ENCODE peak calls at places on chromosomes 7 and 10, in ten cellular contexts. Y is DND-41; Q is suprapubic skin; O is glutamatergic neuron; B is left ventricle myocardium inferior; C is upper lobe of right lung; G is CD4-positive, alpha-beta T cell; R is activated CD8-positive, alpha-beta T cell treated with anti-CD3 and anti-CD28 coated beads for 36 hours; F is heart left ventricle; J is cardiac muscle cell. P is an unnamed sample.
A peak's percentile ranks its signal among the peaks of the same experiment; 100 is the strongest.

GRCh38 chr10:56104487-56104886 is 256.6 kb downstream of the ZWINT start:
- DNase-seq in Y (no peak), Q (no peak), O (no peak), B (no peak), C (no peak), G (no peak), R (no peak), F (no peak), J (no peak), P (no peak)

GRCh38 chr7:117118579-117119180 is 165.4 kb downstream of the ST7 start:
- DNase-seq in Y (no peak), Q (no peak), O (no peak), B (no peak), C (no peak), G (no peak), R (no peak), F (no peak), J (no peak), P (no peak)

GRCh38 chr10:69911571-69912528 is 110.1 kb downstream of the COL13A1 start:
- DNase-seq in Y (no peak), Q (no peak), O (no peak), B (peak; percentile 23), C (no peak), G (no peak), R (no peak), F (no peak), J (peak; percentile 62), P (no peak)

GRCh38 chr7:73992104-73992562 is 35.8 kb upstream of the ELN start:
- DNase-seq in Y (no peak), Q (peak; percentile 83), O (no peak), B (no peak), C (peak; percentile 74), G (no peak), R (no peak), F (no peak), J (peak; percentile 88), P (no peak)

GRCh38 chr7:113374924-113375323 is 256.6 kb upstream of the SMIM30 start:
- DNase-seq in Y (no peak), Q (no peak), O (no peak), B (no peak), C (no peak), G (no peak), R (no peak), F (no peak), J (no peak), P (no peak)

GRCh38 chr10:99784025-99784730 is 1.7 kb downstream of the ABCC2 start:
- DNase-seq in Y (no peak), Q (no peak), O (no peak), B (no peak), C (no peak), G (no peak), R (no peak), F (no peak), J (peak; percentile 84), P (no peak)

GRCh38 chr10:110392860-110393732 is 88.4 kb upstream of the SMNDC1 start:
- DNase-seq in Y (no peak), Q (no peak), O (no peak), B (no peak), C (no peak), G (no peak), R (no peak), F (no peak), J (peak; percentile 85), P (no peak)

GRCh38 chr7:319267-319661 is 29.3 kb downstream of the FOXL3 start:
- DNase-seq in Y (no peak), Q (no peak), O (peak; percentile 6), B (no peak), C (no peak), G (no peak), R (no peak), F (no peak), J (no peak), P (peak; percentile 54)

GRCh38 chr7:100693312-100694195 is 496 bp downstream of the GIGYF1 start:
- DNase-seq in Y (no peak), Q (no peak), O (peak; percentile 55), B (no peak), C (no peak), G (no peak), R (peak; percentile 22), F (no peak), J (no peak), P (no peak)

GRCh38 chr7:32957326-32958045 is at the start of gene FKBP9:
- DNase-seq in Y (no peak), Q (peak; percentile 87), O (peak; percentile 92), B (peak; percentile 86), C (peak; percentile 96), G (no peak), R (peak; percentile 19), F (peak; percentile 95), J (peak; percentile 94), P (peak; percentile 96)

DNA sequence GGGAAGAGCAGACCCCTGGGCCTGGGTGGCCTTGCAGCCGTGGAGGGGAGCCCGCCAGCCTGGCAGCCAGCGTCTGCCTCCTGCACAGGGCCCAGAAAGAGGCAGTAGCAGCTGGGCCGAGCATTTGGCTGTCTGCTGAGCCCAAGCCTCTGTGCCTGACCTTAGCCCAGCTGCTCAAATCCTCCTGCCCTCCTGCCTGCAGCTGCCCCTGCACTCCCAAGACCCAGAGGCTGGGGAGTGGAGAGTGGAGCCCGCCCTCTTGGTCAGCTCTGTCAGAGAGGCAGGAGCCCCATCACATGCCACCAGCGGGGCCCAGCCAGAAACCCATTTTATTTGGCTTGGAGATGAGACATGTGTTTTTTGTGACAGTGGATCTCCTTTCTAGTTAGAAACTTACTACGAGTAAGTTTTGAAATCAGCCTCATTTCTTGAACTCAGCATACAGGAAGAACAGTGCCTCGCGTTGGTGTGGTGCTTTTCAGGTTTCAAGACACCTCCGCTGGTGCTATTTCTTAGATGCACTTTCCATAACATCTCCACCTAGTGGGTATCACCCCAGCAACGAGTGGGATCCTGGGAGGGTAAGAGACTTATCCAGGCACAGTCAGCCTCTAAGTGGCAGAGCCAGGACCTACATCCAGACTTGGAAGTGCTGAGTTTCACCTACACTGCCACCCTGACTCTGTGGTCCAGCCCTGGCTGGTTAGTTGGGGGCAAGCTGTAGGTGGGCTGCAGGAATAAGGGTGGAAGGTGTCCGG is 477.1 kb downstream of the RPS24 start:
- DNase-seq in Y (no peak), Q (no peak), O (peak; percentile 80), B (no peak), C (no peak), G (no peak), R (no peak), F (no peak), J (no peak), P (no peak)
- TF ChIP-seq CTCF in Y (no peak), Q (no peak), O (no peak), B (no peak), C (no peak), G (no peak), R (no peak), F (no peak), J (no peak), P (peak; percentile 8)

DNA sequence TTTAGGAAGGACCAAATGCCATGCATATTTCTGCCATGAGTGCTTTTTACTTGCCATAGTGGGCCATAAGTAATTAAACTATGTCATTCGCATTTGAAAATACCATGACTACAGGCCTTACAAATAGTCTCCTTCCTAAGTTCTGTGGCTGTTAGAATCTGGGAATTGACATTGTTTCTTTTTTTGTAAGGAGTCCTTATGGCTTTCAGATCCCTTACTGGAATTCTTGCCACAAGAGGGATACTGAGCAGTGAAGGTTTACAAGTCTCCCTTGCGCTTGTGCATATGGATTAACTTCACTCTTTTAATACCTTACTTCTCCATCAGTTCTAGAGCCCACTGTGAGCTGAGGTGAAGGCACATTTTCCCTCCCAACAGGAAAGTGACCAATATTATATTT is 166.0 kb downstream of the NRG3 start:
- DNase-seq in Y (no peak), Q (no peak), O (no peak), B (no peak), C (no peak), G (no peak), R (no peak), F (no peak), J (no peak), P (no peak)
- TF ChIP-seq CTCF in Y (no peak), Q (no peak), O (no peak), B (no peak), C (no peak), G (no peak), R (no peak), F (no peak), J (no peak), P (no peak)

GRCh38 chr10:92844746-92845145 is 3.6 kb upstream of the EXOC6 start:
- DNase-seq in Y (no peak), Q (no peak), O (no peak), B (no peak), C (no peak), G (no peak), R (no peak), F (no peak), J (peak; percentile 27), P (no peak)
- TF ChIP-seq CTCF in Y (no peak), Q (no peak), O (no peak), B (no peak), C (no peak), G (no peak), R (no peak), F (no peak), J (peak; percentile 13), P (no peak)

DNA sequence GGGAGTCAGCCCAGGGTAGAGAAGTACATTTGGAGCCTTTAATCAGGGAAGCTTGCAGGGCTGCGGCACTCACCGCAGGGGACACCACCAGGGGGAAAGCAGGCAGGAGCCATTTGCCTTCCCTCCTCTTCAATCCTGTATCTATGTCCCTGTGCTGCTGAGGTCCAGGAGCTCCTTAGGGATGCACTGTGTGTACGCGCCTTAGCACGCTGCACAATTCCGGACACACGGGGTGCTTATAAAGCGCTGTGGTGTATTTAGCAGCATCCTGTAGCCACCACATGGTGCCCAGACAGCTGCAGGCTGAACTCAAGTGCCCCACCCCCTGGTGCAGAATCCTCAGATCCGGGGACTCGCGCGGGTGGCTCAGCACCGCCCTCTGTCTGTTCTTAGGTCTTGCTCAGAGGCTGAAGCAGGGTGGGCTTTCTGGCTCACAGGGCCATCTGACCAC is 421.4 kb downstream of the SDK1 start:
- DNase-seq in Y (no peak), Q (no peak), O (peak; percentile 77), B (peak; percentile 21), C (no peak), G (peak; percentile 32), R (peak; percentile 59), F (no peak), J (peak; percentile 2), P (no peak)
- TF ChIP-seq CTCF in Y (peak; percentile 6), Q (no peak), O (peak; percentile 37), B (peak; percentile 38), C (peak; percentile 10), G (no peak), R (peak; percentile 38), F (no peak), J (peak; percentile 9), P (peak; percentile 41)

GRCh38 chr7:149334219-149334618 is 72.2 kb downstream of the ZNF783 start:
- DNase-seq in Y (no peak), Q (no peak), O (no peak), B (no peak), C (no peak), G (no peak), R (no peak), F (no peak), J (no peak), P (no peak)
- TF ChIP-seq CTCF in Y (no peak), Q (no peak), O (no peak), B (no peak), C (no peak), G (no peak), R (no peak), F (no peak), J (no peak), P (no peak)

P was measured in chondrocyte.